ENCODE peak calls at places on chromosomes 7 and 10, in five cellular contexts. N is PC-9, U is HCT116, M is GM23338, F is hepatocyte. D is an unnamed sample.

GRCh38 chr7:953547-954327 is 743 bp downstream of the ADAP1 start:
- DNase-seq in U (no peak), M (peak; percentile 78), N (peak; percentile 57), F (peak; percentile 78), D (peak; percentile 53)

GRCh38 chr7:81158189-81158588 is 239.3 kb upstream of the SEMA3C start:
- DNase-seq in N (no peak), U (no peak), F (no peak), M (no peak), D (no peak)

GRCh38 chr7:111727905-111728634 is 165.8 kb upstream of the IMMP2L start:
- DNase-seq in N (no peak), U (no peak), M (peak; percentile 65), F (no peak), D (no peak)

GRCh38 chr10:5975641-5976473 is 1.5 kb downstream of the IL15RA start:
- DNase-seq in N (no peak), M (no peak), F (no peak), U (no peak), D (no peak)

GRCh38 chr7:68155676-68156075 is 1159.0 kb downstream of the TYW1 start:
- DNase-seq in U (no peak), N (peak; percentile 94), F (no peak), M (no peak), D (no peak)

GRCh38 chr7:100901921-100902332 is 6.2 kb upstream of the ACHE start:
- DNase-seq in N (no peak), M (no peak), U (no peak), F (peak; percentile 70), D (no peak)

GRCh38 chr7:151485006-151485732 is 34.5 kb downstream of the RHEB start:
- DNase-seq in N (peak; percentile 79), F (no peak), U (peak; percentile 29), M (no peak), D (peak; percentile 47)

GRCh38 chr10:123998197-123999141 is 94.9 kb downstream of the CHST15 start:
- DNase-seq in M (no peak), U (no peak), F (no peak), N (no peak), D (no peak)

GRCh38 chr7:47420117-47420780 is 161.7 kb downstream of the TNS3 start:
- DNase-seq in N (no peak), F (no peak), M (no peak), U (no peak), D (no peak)

GRCh38 chr10:69780070-69780469 is 21.6 kb upstream of the COL13A1 start:
- DNase-seq in N (no peak), U (no peak), F (no peak), M (no peak), D (no peak)

GRCh38 chr10:118582511-118582910 is 12.9 kb downstream of the PRLHR start:
- DNase-seq in N (no peak), F (no peak), M (no peak), U (no peak), D (no peak)

GRCh38 chr10:125514206-125515162 is 168.5 kb downstream of the TEX36 start:
- DNase-seq in M (no peak), F (peak; percentile 62), U (no peak), N (peak; percentile 78), D (peak; percentile 20)

GRCh38 chr10:98485959-98486358 is 39.2 kb upstream of the HPS1 start:
- DNase-seq in M (peak; percentile 6), U (no peak), N (no peak), F (no peak), D (peak; percentile 21)

GRCh38 chr7:44142028-44142427 is 896 bp upstream of the MYL7 start:
- DNase-seq in N (no peak), U (no peak), M (no peak), F (no peak), D (no peak)

GRCh38 chr10:9229702-9230101 is 1175.2 kb downstream of the GATA3 start:
- DNase-seq in M (no peak), U (no peak), N (no peak), F (no peak), D (no peak)

GRCh38 chr10:63819753-63820347 is 298.6 kb downstream of the REEP3 start:
- DNase-seq in F (peak; percentile 86), M (peak; percentile 77), U (peak; percentile 59), N (peak; percentile 48), D (peak; percentile 36)

GRCh38 chr10:87656431-87657072 is 3.1 kb upstream of the PAPSS2 start:
- DNase-seq in F (peak; percentile 75), M (peak; percentile 84), U (no peak), N (no peak), D (no peak)

GRCh38 chr10:88389456-88389855 is 193.7 kb downstream of the RNLS start:
- DNase-seq in U (no peak), F (peak; percentile 68), M (peak; percentile 62), N (no peak), D (peak; percentile 30)

GRCh38 chr7:91953618-91954017 is 13.0 kb downstream of the AKAP9 start:
- DNase-seq in M (peak; percentile 11), F (no peak), U (no peak), N (no peak), D (peak; percentile 3)

GRCh38 chr10:100403734-100404133 is 56.7 kb downstream of the SCD start:
- DNase-seq in U (no peak), N (no peak), F (no peak), M (no peak), D (no peak)

GRCh38 chr10:93199221-93199681 is 125.6 kb downstream of the CYP26A1 start:
- DNase-seq in F (peak; percentile 58), M (no peak), U (no peak), N (no peak), D (peak; percentile 6)

GRCh38 chr10:121823993-121824463 is 103.8 kb downstream of the ATE1 start:
- DNase-seq in N (no peak), U (peak; percentile 36), F (peak; percentile 66), M (peak; percentile 68), D (peak; percentile 21)

GRCh38 chr10:73917566-73918305 is 6.8 kb downstream of the PLAU start:
- DNase-seq in F (no peak), U (no peak), M (no peak), N (no peak), D (peak; percentile 69)

GRCh38 chr10:68139451-68140272 is 30.4 kb downstream of the MYPN start:
- DNase-seq in U (no peak), N (no peak), F (no peak), M (no peak), D (no peak)

GRCh38 chr7:97733276-97734206 is 1.7 kb downstream of the TAC1 start:
- DNase-seq in M (peak; percentile 75), F (peak; percentile 19), U (no peak), N (no peak), D (no peak)
- TF ChIP-seq EZH2 in M (peak; percentile 68), F (peak; percentile 61), U (no peak), N (no peak), D (peak; percentile 91)

DNA sequence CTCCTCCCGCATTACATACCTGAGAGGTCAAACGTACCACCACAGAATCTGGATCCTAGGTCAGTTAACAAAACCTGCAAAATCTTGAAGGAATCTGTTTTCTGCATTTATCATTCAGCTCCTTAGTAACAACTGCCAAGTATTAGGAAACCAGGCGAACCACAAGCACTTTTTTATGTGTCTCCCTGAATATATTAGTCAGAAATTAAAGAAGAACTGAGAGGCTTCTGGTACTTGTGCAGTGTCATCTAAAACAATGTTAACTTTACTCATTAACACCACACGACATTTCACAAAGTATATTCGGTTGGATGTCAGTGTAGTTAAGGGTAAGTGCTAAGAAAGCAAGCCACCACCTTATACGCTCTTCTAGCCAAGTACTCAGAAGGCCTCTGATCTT is 2.5 kb downstream of the CCDC6 start:
- DNase-seq in U (no peak), F (no peak), M (no peak), N (no peak), D (peak; percentile 40)
- H3K4me3 ChIP-seq in U (no peak overlapping the region), F (no peak overlapping the region), M (peak overlapping the region; percentile 77), N (peak overlapping the region; percentile 94), D (peak overlapping the region; percentile 86)

GRCh38 chr10:101902032-101902799 is 58.6 kb upstream of the KCNIP2 start:
- DNase-seq in M (peak; percentile 61), F (no peak), U (no peak), N (no peak), D (no peak)
- TF ChIP-seq EZH2 in M (no peak), F (no peak), U (no peak), N (no peak), D (no peak)

DNA sequence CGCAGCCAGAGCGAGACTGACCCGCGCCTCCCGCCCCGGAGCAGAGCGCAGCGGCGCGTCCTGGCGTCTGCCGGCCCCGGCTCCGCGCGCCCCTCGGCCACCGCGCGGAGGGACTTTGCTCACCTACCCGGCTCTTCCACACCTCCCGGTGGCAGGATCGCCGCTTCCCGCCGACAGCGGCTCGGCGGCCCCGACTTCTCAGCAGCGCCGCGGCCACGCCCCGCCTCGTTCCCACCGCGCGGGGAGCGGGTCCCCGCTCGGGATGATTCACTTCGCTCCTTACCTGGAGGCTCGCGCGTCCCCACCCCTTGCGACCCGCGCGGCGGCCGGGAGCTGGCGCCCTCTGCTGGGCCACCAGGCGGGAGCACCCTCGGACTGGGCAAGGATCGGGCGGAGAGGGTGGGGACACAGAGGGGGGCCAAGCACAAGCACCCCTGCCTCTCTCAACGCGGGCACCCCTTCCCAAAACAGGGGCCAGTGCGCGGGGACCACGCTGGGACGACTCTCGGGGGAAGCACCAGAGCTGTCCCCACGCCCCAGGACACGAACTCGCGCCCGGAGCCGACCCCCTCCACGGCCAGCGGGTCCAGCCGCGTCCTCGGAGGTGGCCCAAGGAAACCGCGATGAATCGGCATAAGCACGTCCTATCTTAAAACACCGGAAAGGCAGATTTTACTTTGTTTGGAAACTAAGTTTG is 101.0 kb upstream of the SVIL start:
- DNase-seq in U (peak; percentile 80), F (peak; percentile 95), M (peak; percentile 78), N (peak; percentile 64), D (peak; percentile 91)
- H3K4me3 ChIP-seq in U (peak overlapping the region; percentile 69), F (peak overlapping the region; percentile 82), M (peak overlapping the region; percentile 81), N (peak overlapping the region; percentile 73), D (peak overlapping the region; percentile 79)

GRCh38 chr10:108461976-108462375 is 1297.5 kb upstream of the SORCS1 start:
- DNase-seq in U (no peak), M (no peak), F (peak; percentile 15), N (no peak), D (no peak)

GRCh38 chr10:108469940-108470339 is 1305.4 kb upstream of the SORCS1 start:
- DNase-seq in N (no peak), U (no peak), F (no peak), M (no peak), D (no peak)

GRCh38 chr10:108471420-108471819 is 1306.9 kb upstream of the SORCS1 start:
- DNase-seq in M (no peak), U (no peak), F (no peak), N (no peak), D (no peak)

GRCh38 chr10:108465871-108466641 is 1301.5 kb upstream of the SORCS1 start:
- DNase-seq in N (no peak), U (no peak), M (peak; percentile 78), F (peak; percentile 69), D (peak; percentile 1)
- TF ChIP-seq EZH2 in N (no peak), U (no peak), M (peak; percentile 12), F (no peak), D (no peak)